ENCODE peak calls at places on chromosomes 11 and 22, in four cellular contexts. N is K562, M is HepG2, O is GM12878. A is an unnamed sample.

GRCh38 chr11:76863196-76863777 is 2.6 kb downstream of the ACER3 start:
- DNase-seq in N (peak; percentile 5), M (no peak), O (no peak), A (no peak)

GRCh38 chr11:122367809-122368231 is 251.8 kb upstream of the BLID start:
- DNase-seq in N (no peak), M (peak; percentile 76), O (no peak), A (no peak)

GRCh38 chr11:118338637-118339061 is 3.9 kb downstream of the CD3D start:
- DNase-seq in N (peak; percentile 74), M (peak; percentile 68), O (no peak), A (peak; percentile 42)

GRCh38 chr11:124961972-124962609 is 8.1 kb downstream of the CCDC15 start:
- DNase-seq in N (peak; percentile 77), M (peak; percentile 78), O (peak; percentile 51), A (peak; percentile 60)

GRCh38 chr11:9688716-9689511 is 25.0 kb downstream of the SWAP70 start:
- DNase-seq in N (peak; percentile 13), M (no peak), O (peak; percentile 81), A (no peak)

GRCh38 chr22:21632237-21632895 is at the start of gene CCDC116:
- DNase-seq in N (peak; percentile 100), M (peak; percentile 81), O (no peak), A (peak; percentile 61)

GRCh38 chr11:99446400-99446799 is 425.7 kb downstream of the CNTN5 start:
- DNase-seq in N (no peak), M (no peak), O (no peak), A (no peak)

GRCh38 chr11:122069946-122070345 is 46.1 kb downstream of the BLID start:
- DNase-seq in N (no peak), M (peak; percentile 7), O (no peak), A (no peak)

GRCh38 chr22:44429941-44430587 is 68.0 kb downstream of the RTL6 start:
- DNase-seq in N (no peak), M (no peak), O (no peak), A (no peak)

GRCh38 chr11:32386770-32387377 is 48.5 kb downstream of the WT1 start:
- DNase-seq in N (peak; percentile 80), M (no peak), O (no peak), A (no peak)

GRCh38 chr11:95322546-95322945 is 91.5 kb upstream of the SESN3 start:
- DNase-seq in N (no peak), M (no peak), O (no peak), A (no peak)

DNA sequence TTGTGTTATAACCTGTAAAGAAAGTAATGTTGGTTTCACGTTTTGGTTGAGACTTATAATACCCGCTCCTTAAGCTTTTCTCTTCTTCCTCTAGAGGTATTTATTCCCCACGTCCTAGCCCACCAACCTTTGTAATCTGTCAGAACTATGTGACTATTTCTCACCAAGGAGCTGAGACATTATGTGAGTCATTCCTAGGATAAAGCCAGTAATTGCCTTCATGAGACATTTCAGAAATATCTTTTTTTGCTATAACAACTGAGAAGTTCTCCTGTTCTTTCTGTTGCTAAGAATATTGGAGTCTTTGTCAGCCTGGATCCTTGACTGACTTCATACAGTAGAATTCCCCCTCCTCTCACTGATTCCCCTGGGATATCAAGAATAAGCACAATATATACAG is 1497.0 kb upstream of the TENM4 start:
- DNase-seq in N (no peak), M (no peak), O (no peak), A (no peak)
- TF ChIP-seq FOXK2 in N (no peak), M (no peak), O (no peak), A (no peak)

GRCh38 chr11:111460752-111461305 is 51.4 kb downstream of the BTG4 start:
- DNase-seq in N (no peak), M (no peak), O (no peak), A (no peak)
- TF ChIP-seq FOXK2 in N (no peak), M (no peak), O (no peak), A (no peak)

GRCh38 chr22:42752230-42752746 is 31.6 kb upstream of the A4GALT start:
- DNase-seq in N (no peak), M (no peak), O (no peak), A (no peak)

GRCh38 chr22:42758929-42759629 is 38.4 kb upstream of the A4GALT start:
- DNase-seq in N (no peak), M (no peak), O (no peak), A (no peak)

GRCh38 chr22:42757475-42757874 is 36.8 kb upstream of the A4GALT start:
- DNase-seq in N (no peak), M (no peak), O (no peak), A (no peak)

GRCh38 chr22:42752912-42753311 is 32.2 kb upstream of the A4GALT start:
- DNase-seq in N (no peak), M (no peak), O (peak; percentile 27), A (no peak)

GRCh38 chr22:42754658-42755057 is 34.0 kb upstream of the A4GALT start:
- DNase-seq in N (peak; percentile 78), M (peak; percentile 94), O (no peak), A (no peak)
- TF ChIP-seq FOXK2 in N (peak; percentile 35), M (no peak), O (no peak), A (no peak)

DNA sequence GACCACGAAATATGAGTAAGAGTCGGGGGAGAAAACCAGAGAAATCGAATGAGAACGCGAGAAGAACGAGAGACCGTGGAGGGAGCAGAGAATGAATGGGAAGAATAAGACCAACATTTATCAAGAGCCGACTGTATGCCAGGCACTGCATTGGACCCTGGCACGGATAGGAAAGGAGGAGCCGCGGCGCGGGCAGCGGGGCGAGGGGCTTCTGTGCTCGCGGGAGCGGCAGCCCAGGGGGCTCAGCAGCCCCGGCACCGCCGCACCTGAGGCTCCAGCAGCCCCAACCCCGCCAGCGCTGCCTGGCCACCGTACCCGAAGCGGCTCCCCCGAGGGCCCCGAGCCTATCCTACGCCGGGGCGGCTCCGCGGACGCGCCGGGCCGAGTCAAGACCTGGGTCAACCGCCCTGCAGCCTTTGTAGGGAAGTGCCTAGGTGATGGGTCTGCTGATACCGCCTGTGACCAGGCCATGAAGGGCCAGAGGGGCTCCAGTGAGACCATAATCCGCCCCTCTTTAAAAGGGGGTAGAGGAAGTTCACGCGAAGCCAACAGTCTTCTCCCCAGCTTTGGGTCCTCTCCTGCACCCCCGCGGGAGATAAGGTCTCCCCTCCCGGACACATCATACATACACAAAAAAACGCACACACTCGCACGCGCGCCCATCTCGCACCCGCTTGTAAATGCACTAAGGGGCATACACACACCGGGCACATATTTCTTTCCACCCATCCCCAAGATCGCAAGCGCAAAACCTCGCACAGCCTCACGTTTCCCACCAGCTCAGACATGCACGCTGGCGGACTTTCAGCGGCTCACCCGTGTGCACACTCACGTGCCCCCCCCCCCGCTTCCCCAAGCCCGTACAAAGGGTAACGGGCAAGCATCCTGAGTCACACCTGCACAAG is 964 bp upstream of the RTN4RL2 start:
- DNase-seq in N (peak; percentile 33), M (no peak), O (no peak), A (no peak)
- TF ChIP-seq FOXK2 in N (no peak), M (no peak), O (no peak), A (no peak)

GRCh38 chr11:113504586-113504985 is 29.4 kb upstream of the DRD2 start:
- DNase-seq in N (no peak), M (no peak), O (no peak), A (no peak)

GRCh38 chr11:113506893-113507292 is 31.7 kb upstream of the DRD2 start:
- DNase-seq in N (no peak), M (no peak), O (no peak), A (no peak)

GRCh38 chr11:113505046-113505445 is 29.8 kb upstream of the DRD2 start:
- DNase-seq in N (no peak), M (no peak), O (no peak), A (no peak)

GRCh38 chr11:113506461-113506860 is 31.3 kb upstream of the DRD2 start:
- DNase-seq in N (no peak), M (no peak), O (no peak), A (no peak)

DNA sequence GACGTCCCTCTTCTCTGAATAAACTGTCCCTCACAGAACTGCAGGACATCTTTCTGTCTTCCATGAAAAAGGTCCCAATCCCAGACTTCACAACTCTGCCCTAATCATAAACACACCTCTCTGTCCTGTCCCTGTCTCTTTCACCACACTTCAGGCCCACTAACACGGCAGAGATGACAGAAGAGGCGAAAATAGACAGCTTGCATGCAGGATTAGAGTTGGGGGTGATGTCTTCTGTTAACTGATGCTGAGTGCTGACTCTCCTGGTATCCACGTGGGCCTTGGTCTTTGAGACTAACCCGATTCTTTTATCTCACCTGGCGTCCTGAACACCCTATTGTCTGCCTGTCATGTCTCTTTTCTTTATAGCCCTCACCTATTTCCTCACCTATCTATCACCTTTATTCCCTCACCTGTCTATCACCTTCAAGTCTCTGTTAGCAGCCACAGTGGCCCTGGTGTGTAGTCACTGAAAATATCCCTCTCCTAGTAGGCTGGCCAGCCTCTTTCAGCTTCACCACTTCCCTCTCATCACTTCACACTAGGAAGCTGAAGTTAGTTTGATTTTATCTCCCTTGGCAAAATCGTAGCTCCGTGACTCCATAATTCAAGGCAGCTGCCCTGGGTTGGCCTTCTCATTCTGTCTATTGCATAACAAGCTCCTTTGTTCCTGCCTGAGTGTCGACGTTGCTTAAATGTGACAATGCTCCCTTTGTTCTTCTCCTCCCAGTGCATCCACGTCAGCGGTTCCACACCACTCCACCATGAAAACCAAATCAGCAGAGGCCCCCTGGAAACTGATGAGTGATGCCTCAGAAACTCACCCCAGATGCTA is 30.6 kb upstream of the DRD2 start:
- DNase-seq in N (no peak), M (peak; percentile 55), O (no peak), A (no peak)
- TF ChIP-seq FOXK2 in N (no peak), M (no peak), O (no peak), A (no peak)

DNA sequence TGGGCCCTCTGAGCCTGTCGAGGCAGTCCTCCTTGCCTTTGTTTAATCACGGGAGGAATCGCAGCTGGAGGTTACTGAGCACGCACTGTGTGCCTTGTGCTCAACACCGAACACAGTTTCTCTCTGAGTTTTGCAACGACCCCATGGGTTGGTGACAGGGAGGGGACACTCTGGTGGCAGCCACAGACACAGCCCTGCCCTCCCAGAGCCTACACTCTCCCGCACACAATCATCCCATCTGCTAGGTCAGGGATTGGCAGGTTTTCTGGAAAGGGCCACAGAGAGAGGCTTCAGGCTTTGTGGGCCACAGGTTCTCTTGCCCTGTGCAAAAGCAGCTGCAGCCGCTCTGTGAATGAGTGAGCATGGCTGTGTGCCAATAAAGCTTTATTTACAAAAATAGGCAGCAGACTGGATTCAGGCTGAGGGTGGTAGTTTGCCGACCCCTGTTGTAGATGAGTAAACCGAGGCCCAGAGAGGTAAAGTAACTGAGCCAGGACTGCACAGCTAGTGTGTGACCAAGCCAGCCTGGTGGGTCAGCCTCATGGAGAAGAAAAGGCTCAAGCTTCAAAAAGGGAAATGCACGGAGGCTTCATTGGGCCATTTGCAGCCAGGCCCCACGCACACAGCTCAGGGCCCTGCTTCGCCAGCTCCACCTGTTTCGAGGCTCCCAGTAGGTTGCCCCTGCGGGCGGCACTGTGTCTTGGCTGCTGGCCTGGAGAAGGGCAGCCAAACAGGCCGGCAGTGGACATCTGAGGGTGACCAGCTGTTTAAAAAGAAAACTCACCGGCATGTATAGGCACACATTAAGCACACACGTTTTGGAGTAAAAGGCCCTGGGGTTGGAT is 16.3 kb downstream of the LTO1 start:
- DNase-seq in N (no peak), M (peak; percentile 48), O (no peak), A (no peak)
- TF ChIP-seq FOXK2 in N (no peak), M (no peak), O (no peak), A (no peak)

DNA sequence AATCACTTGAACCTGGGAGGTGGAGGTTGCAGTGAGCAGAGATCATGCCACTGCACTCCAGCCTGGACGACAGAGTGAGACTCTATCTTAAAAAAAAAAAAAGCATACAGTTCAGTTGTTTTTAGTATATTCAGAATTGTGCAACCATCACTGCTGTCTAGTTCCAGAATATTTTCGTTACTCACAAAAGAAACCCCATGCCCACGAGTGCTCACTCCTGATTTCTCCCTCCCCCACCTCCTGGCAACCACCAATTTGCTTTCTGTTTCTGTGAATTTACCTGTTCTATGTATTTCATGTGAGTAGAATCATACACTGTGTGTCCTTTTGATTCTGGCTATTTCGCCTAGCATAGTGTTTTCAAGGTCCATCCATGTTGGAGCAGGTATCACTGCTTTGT is 24.8 kb downstream of the PTPRJ start:
- DNase-seq in N (no peak), M (no peak), O (no peak), A (no peak)
- TF ChIP-seq FOXK2 in N (no peak), M (no peak), O (no peak), A (no peak)

GRCh38 chr11:68528630-68529029 is 68.1 kb downstream of the PPP6R3 start:
- DNase-seq in N (no peak), M (no peak), O (no peak), A (no peak)
- TF ChIP-seq FOXK2 in N (no peak), M (no peak), O (no peak), A (no peak)